ENCODE peak calls at places on chromosomes 5 and 9, in nine cellular contexts. H, R, M, N, Q, I, T, Z and K are unnamed samples.

GRCh38 chr5:28226407-28226806 is 1188.0 kb upstream of the CDH9 start:
- DNase-seq in H (no peak), R (no peak), M (no peak), N (no peak), Q (no peak), I (no peak), T (no peak), Z (no peak), K (no peak)

GRCh38 chr9:114098021-114098659 is 952 bp downstream of the KIF12 start:
- DNase-seq in H (peak), R (peak), M (no peak), N (peak), Q (no peak), I (no peak), T (peak), Z (no peak), K (no peak)

GRCh38 chr9:129113645-129114304 is 2.6 kb downstream of the PTPA start:
- DNase-seq in H (peak), R (no peak), M (no peak), N (no peak), Q (no peak), I (no peak), T (no peak), Z (no peak), K (no peak)

GRCh38 chr9:113536166-113536482 is 72.6 kb downstream of the RGS3 start:
- DNase-seq in H (no peak), R (no peak), M (no peak), N (no peak), Q (no peak), I (no peak), T (no peak), Z (no peak), K (no peak)

GRCh38 chr5:102388235-102388634 is 92.2 kb upstream of the SLCO4C1 start:
- DNase-seq in H (no peak), R (no peak), M (no peak), N (no peak), Q (no peak), I (no peak), T (no peak), Z (no peak), K (no peak)

GRCh38 chr9:127022913-127023665 is 99.3 kb downstream of the ANGPTL2 start:
- DNase-seq in H (no peak), R (no peak), M (no peak), N (no peak), Q (no peak), I (no peak), T (peak), Z (no peak), K (no peak)

GRCh38 chr5:56669534-56670483 is 145.5 kb upstream of the MAP3K1 start:
- DNase-seq in H (no peak), R (peak), M (peak), N (no peak), Q (peak), I (no peak), T (peak), Z (no peak), K (peak)

GRCh38 chr5:168766038-168766700 is 187.0 kb upstream of the PANK3 start:
- DNase-seq in H (no peak), R (peak), M (no peak), N (no peak), Q (no peak), I (no peak), T (no peak), Z (no peak), K (no peak)

GRCh38 chr5:162256711-162257110 is 189.1 kb downstream of the GABRG2 start:
- DNase-seq in H (no peak), R (no peak), M (no peak), N (no peak), Q (no peak), I (no peak), T (no peak), Z (no peak), K (no peak)

GRCh38 chr9:37618817-37619216 is 26.4 kb upstream of the TOMM5 start:
- DNase-seq in H (no peak), R (peak), M (no peak), N (no peak), Q (peak), I (peak), T (no peak), Z (no peak), K (peak)

GRCh38 chr9:91825422-91825821 is 124.6 kb downstream of the ROR2 start:
- DNase-seq in H (no peak), R (peak), M (no peak), N (no peak), Q (peak), I (no peak), T (no peak), Z (no peak), K (peak)

GRCh38 chr5:37807902-37808301 is 31.9 kb downstream of the GDNF start:
- DNase-seq in H (no peak), R (no peak), M (no peak), N (no peak), Q (no peak), I (no peak), T (no peak), Z (no peak), K (no peak)

GRCh38 chr5:50340757-50341156 is 100.3 kb downstream of the EMB start:
- DNase-seq in H (no peak), R (no peak), M (no peak), N (no peak), Q (no peak), I (no peak), T (no peak), Z (no peak), K (no peak)

GRCh38 chr5:126373621-126374416 is 49.4 kb upstream of the GRAMD2B start:
- DNase-seq in H (no peak), R (no peak), M (no peak), N (no peak), Q (no peak), I (peak), T (no peak), Z (no peak), K (no peak)

GRCh38 chr5:102700916-102701315 is 54.2 kb upstream of the PAM start:
- DNase-seq in H (no peak), R (no peak), M (no peak), N (no peak), Q (no peak), I (no peak), T (no peak), Z (no peak), K (no peak)

GRCh38 chr5:5497132-5497748 is 74.8 kb downstream of the ICE1 start:
- DNase-seq in H (peak), R (peak), M (peak), N (peak), Q (peak), I (peak), T (peak), Z (peak), K (peak)

GRCh38 chr5:154519375-154519774 is 41.3 kb upstream of the HAND1 start:
- DNase-seq in H (no peak), R (peak), M (no peak), N (no peak), Q (peak), I (peak), T (no peak), Z (no peak), K (no peak)

GRCh38 chr5:73625905-73626811 is at the start of gene ARHGEF28:
- DNase-seq in H (no peak), R (peak), M (peak), N (peak), Q (peak), I (peak), T (peak), Z (no peak), K (peak)

GRCh38 chr5:16568875-16569580 is 47.8 kb downstream of the RETREG1 start:
- DNase-seq in H (no peak), R (no peak), M (no peak), N (no peak), Q (peak), I (peak), T (no peak), Z (no peak), K (peak)

GRCh38 chr5:93279292-93279974 is 301.6 kb downstream of the NR2F1-AS1 start:
- DNase-seq in H (no peak), R (peak), M (no peak), N (no peak), Q (no peak), I (peak), T (no peak), Z (no peak), K (no peak)

GRCh38 chr5:3954633-3955032 is 359.0 kb downstream of the IRX1 start:
- DNase-seq in H (no peak), R (no peak), M (no peak), N (no peak), Q (no peak), I (no peak), T (no peak), Z (no peak), K (no peak)

GRCh38 chr9:14277761-14278160 is 36.2 kb downstream of the NFIB start:
- DNase-seq in H (no peak), R (peak), M (no peak), N (no peak), Q (no peak), I (no peak), T (no peak), Z (no peak), K (no peak)
- H3K4me3 ChIP-seq in H (no peak), R (no peak), M (no peak), N (no peak), Q (no peak), I (no peak), T (peak), Z (no peak), K (no peak)

DNA sequence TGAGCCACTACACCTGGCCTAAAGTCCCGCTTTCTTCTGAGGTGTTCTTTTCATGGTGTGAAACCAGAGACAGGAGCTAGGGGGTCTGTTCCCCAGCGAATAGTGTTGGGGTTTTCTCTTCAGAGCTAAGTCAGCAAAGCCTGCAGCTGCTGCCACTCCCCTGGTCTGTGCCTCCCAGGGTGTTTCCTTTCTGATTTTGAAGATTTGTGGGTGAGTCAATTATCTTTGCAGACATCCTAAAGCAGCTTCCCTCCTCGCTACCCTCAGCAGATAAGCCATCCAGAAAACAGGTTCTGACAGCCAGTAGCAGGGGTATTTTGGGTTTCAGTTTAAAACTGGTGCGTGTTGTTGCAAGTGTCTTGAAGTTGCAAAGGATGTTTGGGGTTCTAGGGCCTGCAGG is 71.9 kb upstream of the IQGAP2 start:
- DNase-seq in H (peak), R (no peak), M (no peak), N (no peak), Q (no peak), I (no peak), T (no peak), Z (no peak), K (no peak)
- TF ChIP-seq CTCF in H (no peak), R (no peak), M (no peak), N (no peak), Q (no peak), I (no peak), T (no peak), Z (no peak), K (no peak)

GRCh38 chr5:87410941-87411340 is 1.8 kb downstream of the CCNH start:
- DNase-seq in H (no peak), R (peak), M (no peak), N (no peak), Q (peak), I (peak), T (no peak), Z (no peak), K (peak)

GRCh38 chr5:87412417-87413115 is at the start of gene CCNH:
- DNase-seq in H (peak), R (peak), M (peak), N (peak), Q (peak), I (peak), T (peak), Z (peak), K (peak)

GRCh38 chr5:87411586-87412416 is 929 bp downstream of the CCNH start:
- DNase-seq in H (peak), R (peak), M (peak), N (no peak), Q (peak), I (peak), T (peak), Z (no peak), K (peak)

GRCh38 chr5:87408219-87408618 is 4.5 kb downstream of the CCNH start:
- DNase-seq in H (no peak), R (no peak), M (no peak), N (no peak), Q (no peak), I (no peak), T (no peak), Z (no peak), K (no peak)

GRCh38 chr5:87413116-87413645 is 451 bp upstream of the CCNH start:
- DNase-seq in H (no peak), R (no peak), M (no peak), N (no peak), Q (no peak), I (peak), T (no peak), Z (no peak), K (no peak)
- H3K4me3 ChIP-seq in H (peak), R (peak), M (peak), N (peak), Q (peak), I (peak), T (peak), Z (peak), K (peak)

GRCh38 chr9:122158202-122158601 is 1.4 kb downstream of the NDUFA8 start:
- DNase-seq in H (peak), R (peak), M (peak), N (no peak), Q (peak), I (peak), T (no peak), Z (peak), K (peak)
- TF ChIP-seq CTCF in H (peak), R (peak), M (peak), N (peak), Q (peak), I (peak), T (peak), Z (peak), K (peak)

GRCh38 chr5:176608937-176609723 is 826 bp downstream of the GPRIN1 start:
- DNase-seq in H (peak), R (peak), M (no peak), N (no peak), Q (no peak), I (no peak), T (no peak), Z (no peak), K (no peak)
- H3K4me3 ChIP-seq in H (peak), R (peak), M (peak), N (peak), Q (peak), I (peak), T (peak), Z (peak), K (peak)

GRCh38 chr5:145979270-145980223 is 43.2 kb downstream of the SH3RF2 start:
- DNase-seq in H (no peak), R (no peak), M (peak), N (no peak), Q (peak), I (peak), T (no peak), Z (no peak), K (no peak)

GRCh38 chr5:145981612-145982571 is 45.5 kb downstream of the SH3RF2 start:
- DNase-seq in H (no peak), R (no peak), M (peak), N (no peak), Q (no peak), I (peak), T (no peak), Z (no peak), K (no peak)

GRCh38 chr5:145982572-145983314 is 46.4 kb downstream of the SH3RF2 start:
- DNase-seq in H (no peak), R (no peak), M (no peak), N (no peak), Q (no peak), I (peak), T (no peak), Z (no peak), K (no peak)

GRCh38 chr5:145980257-145980656 is 43.9 kb downstream of the SH3RF2 start:
- DNase-seq in H (no peak), R (no peak), M (no peak), N (no peak), Q (no peak), I (peak), T (no peak), Z (no peak), K (no peak)

GRCh38 chr5:145980718-145981117 is 44.3 kb downstream of the SH3RF2 start:
- DNase-seq in H (peak), R (no peak), M (no peak), N (no peak), Q (no peak), I (no peak), T (no peak), Z (no peak), K (no peak)
- TF ChIP-seq CTCF in H (peak), R (no peak), M (no peak), N (no peak), Q (no peak), I (no peak), T (peak), Z (no peak), K (peak)

DNA sequence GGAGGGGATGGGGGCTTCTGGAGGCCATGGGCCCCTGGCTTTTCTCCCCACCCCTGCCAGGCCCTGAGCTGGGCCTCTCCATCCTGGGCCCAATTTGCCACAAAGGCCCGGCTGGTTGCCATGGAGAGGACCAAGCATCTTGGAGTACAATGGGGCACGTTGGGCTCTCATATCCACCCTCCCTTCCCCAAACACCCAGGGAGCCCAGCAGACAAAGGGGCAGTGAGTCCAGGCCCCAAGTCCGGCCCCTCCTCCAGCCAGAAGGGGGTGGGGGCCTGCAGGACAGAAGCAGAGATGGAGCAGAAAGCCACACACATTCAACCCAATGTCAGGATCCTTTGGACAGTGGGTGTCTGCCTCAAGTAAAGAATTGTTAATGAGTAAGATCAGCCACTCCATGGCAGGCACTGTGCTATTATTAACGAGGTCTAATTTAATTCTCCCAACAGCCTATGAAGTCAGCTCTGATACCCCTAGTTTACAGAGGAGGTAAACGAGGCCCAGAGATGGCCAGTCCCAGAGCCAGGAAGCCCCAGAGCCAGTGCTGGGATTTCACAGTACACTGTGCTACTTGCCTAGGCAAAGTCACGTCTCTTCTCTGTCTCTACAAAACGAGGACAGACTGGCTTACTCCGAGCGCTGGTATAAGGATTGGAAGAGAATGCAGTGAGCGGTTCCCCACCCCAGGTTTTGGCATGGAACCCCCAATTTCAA is 2.3 kb downstream of the CRB2 start:
- DNase-seq in H (no peak), R (no peak), M (no peak), N (no peak), Q (no peak), I (no peak), T (no peak), Z (no peak), K (no peak)
- H3K4me3 ChIP-seq in H (no peak), R (no peak), M (peak), N (no peak), Q (no peak), I (no peak), T (no peak), Z (no peak), K (no peak)

GRCh38 chr9:136596630-136597031 is 50.8 kb upstream of the NOTCH1 start:
- DNase-seq in H (no peak), R (no peak), M (peak), N (no peak), Q (no peak), I (no peak), T (no peak), Z (no peak), K (no peak)

GRCh38 chr9:136596219-136596616 is 50.4 kb upstream of the NOTCH1 start:
- DNase-seq in H (no peak), R (no peak), M (no peak), N (no peak), Q (no peak), I (no peak), T (no peak), Z (no peak), K (no peak)

GRCh38 chr9:136597141-136597885 is 51.5 kb upstream of the NOTCH1 start:
- DNase-seq in H (no peak), R (no peak), M (no peak), N (no peak), Q (no peak), I (no peak), T (no peak), Z (no peak), K (no peak)

GRCh38 chr9:136599074-136599531 is 53.3 kb upstream of the NOTCH1 start:
- DNase-seq in H (no peak), R (no peak), M (no peak), N (no peak), Q (no peak), I (no peak), T (no peak), Z (no peak), K (no peak)

DNA sequence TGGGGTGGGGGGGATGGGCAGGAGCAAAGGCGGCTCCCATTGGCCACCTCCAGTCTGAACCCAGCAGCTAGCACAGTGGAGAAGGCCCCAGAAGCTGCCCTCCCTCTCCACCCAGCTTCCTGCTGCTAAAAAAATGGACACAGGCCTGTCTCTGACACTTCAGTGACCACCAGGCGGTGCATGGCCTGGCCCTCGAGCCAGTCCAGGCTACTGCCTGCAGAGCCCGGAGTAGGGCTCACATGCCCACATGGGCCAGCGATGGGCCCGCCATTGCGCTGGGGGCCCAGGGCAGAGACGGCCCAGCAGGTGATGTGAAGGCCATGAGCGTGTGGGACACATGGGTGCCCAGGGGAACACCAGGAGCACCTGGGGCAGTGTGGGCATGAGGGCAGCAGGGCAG is 52.1 kb upstream of the NOTCH1 start:
- DNase-seq in H (no peak), R (no peak), M (no peak), N (no peak), Q (no peak), I (no peak), T (no peak), Z (no peak), K (no peak)
- TF ChIP-seq CTCF in H (peak), R (no peak), M (peak), N (no peak), Q (no peak), I (no peak), T (no peak), Z (no peak), K (no peak)

DNA sequence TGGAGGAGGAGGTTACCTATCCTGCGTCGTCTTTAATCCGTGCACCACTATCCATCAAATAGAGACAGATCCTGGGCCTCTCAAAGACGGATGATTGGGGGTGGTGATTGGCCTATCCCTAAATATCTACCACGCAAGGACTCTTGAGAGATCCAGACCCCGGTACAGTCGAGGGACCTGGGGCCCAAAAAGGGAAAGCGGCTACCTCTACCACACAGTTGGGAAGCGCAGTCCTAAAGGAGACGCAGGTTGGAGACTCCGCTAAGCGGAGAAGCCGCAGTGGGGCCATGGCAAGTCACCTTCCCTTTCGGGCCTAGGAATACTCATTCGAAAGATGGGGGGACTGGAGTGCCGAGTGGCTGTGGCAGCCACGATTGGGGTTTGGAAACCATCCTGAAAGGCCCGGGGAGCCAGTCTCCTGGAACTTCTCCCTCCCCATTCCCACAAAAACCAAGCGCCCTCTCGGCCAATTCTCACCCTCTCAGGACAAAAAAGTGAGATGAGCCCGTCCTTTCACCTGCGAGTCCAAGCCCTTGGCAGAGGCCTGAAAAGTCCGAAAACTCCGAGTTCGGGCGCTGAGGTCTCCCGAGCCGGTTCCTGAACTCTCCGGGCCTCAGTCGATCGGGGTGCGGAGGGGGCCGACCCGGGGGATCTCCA is 499 bp upstream of the FOXE1 start:
- DNase-seq in H (no peak), R (no peak), M (no peak), N (peak), Q (no peak), I (no peak), T (no peak), Z (no peak), K (no peak)
- H3K4me3 ChIP-seq in H (no peak), R (no peak), M (peak), N (peak), Q (no peak), I (no peak), T (peak), Z (no peak), K (no peak)